ENCODE peak calls at places on chromosomes 13 and 19, in seven cellular contexts. A is GM23338, F is K562, Z is Panc1, M is upper lobe of left lung, T is breast epithelium, G is stomach. N is an unnamed sample.

GRCh38 chr19:38842439-38843174 is 7.2 kb downstream of the HNRNPL start:
- DNase-seq in F (no peak), Z (no peak), G (no peak), T (no peak), A (no peak), M (no peak), N (peak; percentile 88)

GRCh38 chr13:100513987-100514670 is 74.5 kb downstream of the GGACT start:
- DNase-seq in T (no peak), A (no peak), G (no peak), Z (no peak), F (no peak), M (no peak), N (no peak)

GRCh38 chr13:40969169-40969901 is 49.8 kb downstream of the ELF1 start:
- DNase-seq in M (no peak), A (no peak), T (no peak), G (no peak), F (no peak), Z (no peak), N (no peak)

GRCh38 chr13:99416411-99417121 is 84.7 kb upstream of the TM9SF2 start:
- DNase-seq in Z (no peak), A (no peak), M (no peak), T (peak; percentile 27), G (peak; percentile 17), F (no peak), N (peak; percentile 73)

GRCh38 chr19:33325920-33326319 is 23.6 kb upstream of the CEBPA start:
- DNase-seq in G (no peak), F (no peak), T (no peak), Z (no peak), M (no peak), A (no peak), N (no peak)

GRCh38 chr19:49231804-49232203 is 74.2 kb downstream of the TRPM4 start:
- DNase-seq in G (no peak), F (no peak), A (no peak), M (no peak), T (no peak), Z (no peak), N (no peak)

GRCh38 chr13:97372929-97373328 is 61.0 kb upstream of the RAP2A start:
- DNase-seq in A (no peak), M (no peak), F (no peak), G (no peak), Z (no peak), T (no peak), N (no peak)

GRCh38 chr19:52171321-52172169 is at the start of gene ZNF836:
- DNase-seq in A (peak; percentile 96), F (peak; percentile 76), M (peak; percentile 94), Z (no peak), G (peak; percentile 92), T (peak; percentile 88), N (peak; percentile 96)

GRCh38 chr13:50626031-50626643 is 217.4 kb downstream of the DLEU7 start:
- DNase-seq in M (no peak), T (no peak), G (no peak), Z (no peak), F (no peak), A (no peak), N (no peak)

GRCh38 chr13:29471551-29471950 is 123.9 kb downstream of the SLC7A1 start:
- DNase-seq in A (no peak), F (no peak), G (no peak), M (no peak), Z (no peak), T (no peak), N (no peak)

GRCh38 chr13:114149774-114150740 is 17.6 kb upstream of the RASA3 start:
- DNase-seq in Z (no peak), M (no peak), T (no peak), G (no peak), F (no peak), A (no peak), N (no peak)

GRCh38 chr19:6260912-6261636 is 18.7 kb downstream of the MLLT1 start:
- DNase-seq in Z (no peak), T (no peak), F (peak; percentile 66), M (no peak), G (peak; percentile 41), A (peak; percentile 82), N (no peak)

DNA sequence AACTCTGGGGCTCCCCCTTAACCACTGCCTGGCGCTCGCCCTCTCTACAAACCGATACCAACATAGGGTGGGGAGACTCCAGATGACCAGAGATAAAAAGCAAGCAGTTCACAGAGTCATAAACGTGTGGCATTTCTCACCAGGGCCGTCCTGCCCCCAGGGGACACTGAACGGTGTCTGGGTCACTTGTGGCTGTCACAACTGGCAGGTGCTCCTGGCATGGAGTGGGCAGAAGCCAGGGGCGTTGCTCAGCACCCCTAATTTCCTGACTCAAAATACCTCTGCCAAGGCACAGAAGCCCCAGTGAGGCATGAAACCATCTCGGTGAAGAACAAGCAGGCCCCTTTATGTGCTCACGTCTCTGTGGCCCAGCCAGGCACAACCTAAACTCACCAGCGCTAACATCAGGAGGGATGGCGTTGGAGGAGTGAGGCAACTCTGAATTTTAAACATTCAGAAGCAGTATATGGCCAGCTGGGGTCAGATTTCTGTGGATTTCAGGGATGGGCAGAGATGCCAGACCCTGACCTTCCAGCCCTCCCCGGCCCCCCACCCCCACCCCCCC is 1.8 kb downstream of the PIP5K1C start:
- DNase-seq in F (no peak), Z (no peak), T (no peak), A (no peak), G (no peak), M (no peak), N (no peak)
- H3K27ac ChIP-seq in F (peak overlapping the region; percentile 50), Z (no peak overlapping the region), T (peak overlapping the region; percentile 90), A (no peak overlapping the region), G (peak overlapping the region; percentile 95), M (peak overlapping the region; percentile 86), N (peak overlapping the region; percentile 44)

GRCh38 chr19:19460761-19461265 is 54.5 kb downstream of the TSSK6 start:
- DNase-seq in G (peak; percentile 40), T (no peak), A (peak; percentile 76), M (peak; percentile 81), F (no peak), Z (no peak), N (peak; percentile 93)

GRCh38 chr19:19459099-19459498 is 53.6 kb downstream of the GATAD2A start:
- DNase-seq in A (no peak), G (no peak), F (no peak), T (no peak), M (no peak), Z (no peak), N (no peak)

GRCh38 chr19:19460258-19460731 is 54.8 kb downstream of the GATAD2A start:
- DNase-seq in Z (no peak), F (no peak), A (no peak), G (no peak), T (no peak), M (peak; percentile 48), N (peak; percentile 86)

GRCh38 chr19:19461306-19461670 is 54.1 kb downstream of the TSSK6 start:
- DNase-seq in G (no peak), M (no peak), T (no peak), Z (no peak), A (no peak), F (no peak), N (no peak)

DNA sequence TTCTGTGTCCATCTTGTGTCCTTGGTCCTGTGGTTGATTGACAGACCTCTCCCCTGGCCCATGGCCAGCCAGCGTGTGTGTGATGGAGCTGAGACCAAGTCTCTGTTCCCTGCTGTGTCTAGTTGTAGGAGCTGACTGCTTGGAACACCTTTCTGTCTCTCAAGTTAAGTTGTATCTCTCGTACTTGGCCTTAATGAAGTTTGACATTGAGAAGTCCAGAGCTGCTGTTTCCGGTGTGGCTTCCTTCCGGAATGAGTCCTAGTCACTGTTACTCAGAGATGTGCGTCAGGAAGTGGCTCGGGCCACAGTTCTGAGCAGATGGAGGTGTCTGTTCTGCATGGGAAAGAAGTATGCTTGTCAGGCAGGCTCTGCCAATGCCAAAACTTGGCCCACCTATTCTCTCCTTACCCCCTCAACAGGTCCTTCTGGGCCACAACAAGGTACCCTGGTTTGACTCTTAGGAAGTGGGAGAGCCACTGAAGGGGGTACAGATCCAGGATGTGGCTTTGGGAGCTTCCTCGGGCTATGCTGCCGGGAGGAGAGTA is 54.3 kb downstream of the GATAD2A start:
- DNase-seq in M (no peak), G (peak; percentile 41), T (no peak), F (no peak), Z (peak; percentile 10), A (no peak), N (peak; percentile 90)
- TF ChIP-seq POLR2AphosphoS5 in M (peak; percentile 58), G (peak; percentile 36), T (no peak), F (no peak), Z (no peak), A (no peak), N (peak; percentile 86)

DNA sequence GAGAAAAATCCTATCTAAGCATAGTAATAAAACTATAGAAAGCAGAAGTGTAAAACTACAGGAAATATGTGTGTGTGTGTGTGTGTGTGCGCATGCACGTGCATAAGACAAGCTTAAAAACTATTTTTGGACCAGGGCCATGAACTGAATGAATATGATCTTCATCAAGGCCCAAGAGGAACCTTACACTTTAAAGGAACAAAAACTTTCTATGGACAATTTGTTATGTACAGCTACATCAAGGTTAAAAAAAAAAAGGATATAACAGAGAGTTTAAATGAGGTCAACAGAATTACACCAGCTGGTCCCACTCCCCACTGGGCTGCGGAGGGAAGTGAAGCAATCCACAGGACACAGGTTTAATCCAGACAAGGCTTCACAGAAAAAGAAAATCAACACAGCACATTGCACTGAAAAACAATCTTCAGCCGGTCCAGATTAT is 151.1 kb downstream of the LHFPL6 start:
- DNase-seq in G (no peak), Z (no peak), A (no peak), M (no peak), T (no peak), F (no peak), N (no peak)
- H3K27ac ChIP-seq in G (peak overlapping the region; percentile 47), Z (no peak overlapping the region), A (no peak overlapping the region), M (no peak overlapping the region), T (peak overlapping the region; percentile 44), F (no peak overlapping the region), N (peak overlapping the region; percentile 65)

GRCh38 chr19:10921199-10921879 is 7.1 kb downstream of the YIPF2 start:
- DNase-seq in T (no peak), G (no peak), M (peak; percentile 85), F (no peak), Z (no peak), A (no peak), N (no peak)

GRCh38 chr19:10921909-10922637 is 6.4 kb downstream of the YIPF2 start:
- DNase-seq in M (peak; percentile 72), F (no peak), T (no peak), G (no peak), Z (no peak), A (peak; percentile 45), N (no peak)

GRCh38 chr19:10922638-10923014 is 5.8 kb downstream of the YIPF2 start:
- DNase-seq in T (no peak), M (peak; percentile 69), A (no peak), G (no peak), F (no peak), Z (no peak), N (no peak)

GRCh38 chr19:10924597-10924996 is 3.8 kb downstream of the YIPF2 start:
- DNase-seq in A (no peak), Z (no peak), M (peak; percentile 48), T (no peak), F (no peak), G (no peak), N (no peak)

DNA sequence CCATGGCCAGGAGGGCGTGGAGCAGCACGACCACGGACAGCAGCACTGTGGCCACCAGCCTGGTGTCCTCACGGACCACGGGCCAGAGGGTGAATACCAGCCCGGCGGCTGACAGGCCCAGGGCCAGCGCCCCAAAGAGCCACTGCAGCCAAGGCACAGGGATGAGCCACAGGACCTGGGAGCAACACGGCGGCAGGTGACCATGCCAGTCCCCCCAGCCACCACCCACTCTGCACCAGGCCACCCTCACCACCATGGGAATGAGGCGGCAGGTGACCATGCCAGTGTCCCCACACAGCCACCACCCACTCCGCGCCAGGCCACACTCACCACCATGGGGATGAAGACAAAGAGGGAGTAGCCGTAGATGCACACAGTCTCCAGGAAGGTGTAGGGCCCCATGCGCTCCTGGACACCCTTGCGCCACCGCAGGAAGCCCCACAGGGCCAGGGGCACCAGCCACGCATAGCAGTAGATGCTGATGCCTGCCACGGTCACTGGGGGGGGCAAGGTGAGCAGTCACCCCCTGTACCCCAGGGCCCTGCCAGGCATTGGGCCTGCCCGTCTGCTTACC is 4.8 kb downstream of the YIPF2 start:
- DNase-seq in A (no peak), F (no peak), Z (no peak), G (no peak), M (peak; percentile 77), T (no peak), N (no peak)
- TF ChIP-seq POLR2AphosphoS5 in A (no peak), F (no peak), Z (no peak), G (no peak), M (no peak), T (no peak), N (peak; percentile 56)

N was measured in spleen.